ENCODE peak calls at places on chromosomes 6 and 20, in four cellular contexts. One of them, this sample, is unnamed.

GRCh38 chr20:48682529-48683385 is 145.0 kb downstream of the PREX1 start:
- DNase-seq in AG10803: peak; percentile 98
- DNase-seq in astrocyte: peak; percentile 90
- DNase-seq in mesendoderm: peak; percentile 62
- DNase-seq in this sample: no peak

GRCh38 chr6:44800171-44800671 is 412.7 kb downstream of the CDC5L start:
- DNase-seq in mesendoderm: peak; percentile 57
- DNase-seq in astrocyte: peak; percentile 76
- DNase-seq in AG10803: peak; percentile 71
- DNase-seq in this sample: no peak

GRCh38 chr6:123393333-123393732 is 243.4 kb downstream of the TRDN start:
- DNase-seq in astrocyte: no peak
- DNase-seq in AG10803: no peak
- DNase-seq in mesendoderm: peak; percentile 22
- DNase-seq in this sample: peak; percentile 9

GRCh38 chr20:57395111-57395959 is 4.1 kb downstream of the RBM38 start:
- DNase-seq in AG10803: peak; percentile 66
- DNase-seq in mesendoderm: peak; percentile 40
- DNase-seq in astrocyte: peak; percentile 80
- DNase-seq in this sample: no peak

GRCh38 chr20:11453430-11453829 is 464.3 kb upstream of the BTBD3 start:
- DNase-seq in AG10803: peak; percentile 37
- DNase-seq in astrocyte: peak; percentile 70
- DNase-seq in mesendoderm: no peak
- DNase-seq in this sample: no peak

GRCh38 chr20:4855555-4855954 is 133.8 kb downstream of the PRND start:
- DNase-seq in astrocyte: no peak
- DNase-seq in AG10803: no peak
- DNase-seq in mesendoderm: no peak
- DNase-seq in this sample: no peak

GRCh38 chr20:61355585-61355984 is 103.5 kb downstream of the CDH4 start:
- DNase-seq in AG10803: no peak
- DNase-seq in astrocyte: no peak
- DNase-seq in mesendoderm: no peak
- DNase-seq in this sample: no peak

GRCh38 chr6:156630613-156631302 is 146.4 kb upstream of the ARID1B start:
- DNase-seq in astrocyte: no peak
- DNase-seq in mesendoderm: no peak
- DNase-seq in AG10803: no peak
- DNase-seq in this sample: no peak

GRCh38 chr6:136037246-136037884 is 185.9 kb downstream of the PDE7B start:
- DNase-seq in astrocyte: no peak
- DNase-seq in mesendoderm: no peak
- DNase-seq in AG10803: peak; percentile 45
- DNase-seq in this sample: no peak

GRCh38 chr6:145247677-145248419 is 487.5 kb downstream of the EPM2A start:
- DNase-seq in mesendoderm: peak; percentile 1
- DNase-seq in astrocyte: peak; percentile 96
- DNase-seq in AG10803: peak; percentile 60
- DNase-seq in this sample: no peak

GRCh38 chr6:32369678-32370077 is 2.0 kb downstream of the TSBP1 start:
- DNase-seq in mesendoderm: no peak
- DNase-seq in astrocyte: peak; percentile 76
- DNase-seq in AG10803: peak; percentile 82
- DNase-seq in this sample: no peak

GRCh38 chr6:35065870-35066269 is 75.3 kb downstream of the TCP11 start:
- DNase-seq in AG10803: no peak
- DNase-seq in astrocyte: no peak
- DNase-seq in mesendoderm: no peak
- DNase-seq in this sample: no peak

GRCh38 chr6:6843057-6843627 is 254.6 kb downstream of the LY86 start:
- DNase-seq in AG10803: peak; percentile 2
- DNase-seq in astrocyte: peak; percentile 22
- DNase-seq in mesendoderm: peak; percentile 71
- DNase-seq in this sample: no peak

GRCh38 chr6:83096791-83097190 is 29.3 kb downstream of the DOP1A start:
- DNase-seq in AG10803: peak; percentile 29
- DNase-seq in astrocyte: peak; percentile 65
- DNase-seq in mesendoderm: no peak
- DNase-seq in this sample: no peak

GRCh38 chr6:159042003-159042823 is 2.6 kb downstream of the TAGAP start:
- DNase-seq in AG10803: peak; percentile 33
- DNase-seq in mesendoderm: peak; percentile 94
- DNase-seq in astrocyte: peak; percentile 20
- DNase-seq in this sample: peak; percentile 90

GRCh38 chr6:56671651-56672461 is 29.2 kb upstream of the DST start:
- DNase-seq in mesendoderm: peak; percentile 71
- DNase-seq in astrocyte: peak; percentile 32
- DNase-seq in AG10803: no peak
- DNase-seq in this sample: no peak

GRCh38 chr20:25580711-25581110 is 4.6 kb downstream of the NINL start:
- DNase-seq in mesendoderm: no peak
- DNase-seq in AG10803: peak; percentile 43
- DNase-seq in astrocyte: peak; percentile 53
- DNase-seq in this sample: no peak

GRCh38 chr20:49843770-49844169 is 31.1 kb downstream of the SLC9A8 start:
- DNase-seq in AG10803: no peak
- DNase-seq in mesendoderm: no peak
- DNase-seq in astrocyte: no peak
- DNase-seq in this sample: no peak
- H3K4me3 ChIP-seq in AG10803: no peak overlapping the region
- H3K4me3 ChIP-seq in mesendoderm: no peak overlapping the region
- H3K4me3 ChIP-seq in astrocyte: no peak overlapping the region
- H3K4me3 ChIP-seq in this sample: no peak overlapping the region

GRCh38 chr6:149864578-149865535 is 698 bp upstream of the LRP11 start:
- DNase-seq in AG10803: peak; percentile 71
- DNase-seq in mesendoderm: peak; percentile 73
- DNase-seq in astrocyte: peak; percentile 48
- DNase-seq in this sample: peak; percentile 54
- H3K4me3 ChIP-seq in AG10803: peak overlapping the region; percentile 77
- H3K4me3 ChIP-seq in mesendoderm: peak overlapping the region; percentile 28
- H3K4me3 ChIP-seq in astrocyte: peak overlapping the region; percentile 70
- H3K4me3 ChIP-seq in this sample: no peak overlapping the region

GRCh38 chr6:89008299-89008698 is 44.9 kb upstream of the RNGTT start:
- DNase-seq in AG10803: no peak
- DNase-seq in astrocyte: no peak
- DNase-seq in mesendoderm: no peak
- DNase-seq in this sample: no peak
- H3K4me3 ChIP-seq in AG10803: no peak overlapping the region
- H3K4me3 ChIP-seq in astrocyte: no peak overlapping the region
- H3K4me3 ChIP-seq in mesendoderm: no peak overlapping the region
- H3K4me3 ChIP-seq in this sample: no peak overlapping the region

GRCh38 chr6:5752282-5752681 is 254.4 kb downstream of the NRN1 start:
- DNase-seq in mesendoderm: peak; percentile 96
- DNase-seq in astrocyte: peak; percentile 89
- DNase-seq in AG10803: peak; percentile 88
- DNase-seq in this sample: no peak
- H3K4me3 ChIP-seq in mesendoderm: no peak overlapping the region
- H3K4me3 ChIP-seq in astrocyte: no peak overlapping the region
- H3K4me3 ChIP-seq in AG10803: peak overlapping the region; percentile 3
- H3K4me3 ChIP-seq in this sample: no peak overlapping the region

GRCh38 chr6:19836799-19837510 is at the start of gene ID4:
- DNase-seq in AG10803: peak; percentile 97
- DNase-seq in astrocyte: peak; percentile 95
- DNase-seq in mesendoderm: peak; percentile 99
- DNase-seq in this sample: no peak
- H3K4me3 ChIP-seq in AG10803: peak within 1 kb of the TSS; percentile 78
- H3K4me3 ChIP-seq in astrocyte: peak within 1 kb of the TSS; percentile 86
- H3K4me3 ChIP-seq in mesendoderm: peak within 1 kb of the TSS; percentile 50
- H3K4me3 ChIP-seq in this sample: no peak within 1 kb of the TSS

GRCh38 chr20:9506337-9506821 is 8.0 kb upstream of the LAMP5 start:
- DNase-seq in AG10803: no peak
- DNase-seq in astrocyte: no peak
- DNase-seq in mesendoderm: no peak
- DNase-seq in this sample: no peak
- H3K4me3 ChIP-seq in AG10803: no peak overlapping the region
- H3K4me3 ChIP-seq in astrocyte: no peak overlapping the region
- H3K4me3 ChIP-seq in mesendoderm: no peak overlapping the region
- H3K4me3 ChIP-seq in this sample: no peak overlapping the region